ENCODE peak calls at places on chromosome 14, in ten cellular contexts. One of them, this sample, is unnamed.

GRCh38 chr14:24563505-24563904 is 12.5 kb downstream of the CTSG start:
- DNase-seq in HCT116: no peak
- DNase-seq in GM23338: no peak
- DNase-seq in sigmoid colon: no peak
- DNase-seq in K562: no peak
- DNase-seq in suprapubic skin: no peak
- DNase-seq in stomach: no peak
- DNase-seq in prostate gland: no peak
- DNase-seq in HepG2: no peak
- DNase-seq in spleen: no peak
- DNase-seq in this sample: no peak

GRCh38 chr14:68816183-68816942 is 23.5 kb upstream of the ZFP36L1 start:
- DNase-seq in HCT116: no peak
- DNase-seq in GM23338: peak; percentile 93
- DNase-seq in sigmoid colon: peak; percentile 96
- DNase-seq in K562: peak; percentile 91
- DNase-seq in suprapubic skin: peak; percentile 93
- DNase-seq in stomach: peak; percentile 91
- DNase-seq in prostate gland: peak; percentile 88
- DNase-seq in HepG2: peak; percentile 63
- DNase-seq in spleen: peak; percentile 99
- DNase-seq in this sample: peak; percentile 92

GRCh38 chr14:21476526-21476924 is 234 bp downstream of the RAB2B start:
- DNase-seq in HCT116: no peak
- DNase-seq in GM23338: no peak
- DNase-seq in sigmoid colon: peak; percentile 93
- DNase-seq in K562: peak; percentile 75
- DNase-seq in suprapubic skin: peak; percentile 95
- DNase-seq in stomach: peak; percentile 93
- DNase-seq in prostate gland: peak; percentile 91
- DNase-seq in HepG2: peak; percentile 88
- DNase-seq in spleen: peak; percentile 95
- DNase-seq in this sample: peak; percentile 94

GRCh38 chr14:25049559-25050493 is at the start of gene STXBP6:
- DNase-seq in HCT116: no peak
- DNase-seq in GM23338: peak; percentile 81
- DNase-seq in sigmoid colon: peak; percentile 89
- DNase-seq in K562: no peak
- DNase-seq in suprapubic skin: peak; percentile 80
- DNase-seq in stomach: peak; percentile 77
- DNase-seq in prostate gland: peak; percentile 77
- DNase-seq in HepG2: peak; percentile 65
- DNase-seq in spleen: no peak
- DNase-seq in this sample: peak; percentile 78

GRCh38 chr14:53620325-53620716 is 336.3 kb downstream of the BMP4 start:
- DNase-seq in HCT116: no peak
- DNase-seq in GM23338: no peak
- DNase-seq in sigmoid colon: no peak
- DNase-seq in K562: no peak
- DNase-seq in suprapubic skin: no peak
- DNase-seq in stomach: no peak
- DNase-seq in prostate gland: no peak
- DNase-seq in HepG2: no peak
- DNase-seq in spleen: no peak
- DNase-seq in this sample: no peak

GRCh38 chr14:36591482-36591881 is 9.1 kb upstream of the NKX2-8 start:
- DNase-seq in HCT116: no peak
- DNase-seq in GM23338: no peak
- DNase-seq in sigmoid colon: no peak
- DNase-seq in K562: no peak
- DNase-seq in suprapubic skin: no peak
- DNase-seq in stomach: no peak
- DNase-seq in prostate gland: no peak
- DNase-seq in HepG2: no peak
- DNase-seq in spleen: no peak
- DNase-seq in this sample: no peak

GRCh38 chr14:47179906-47180305 is 495.5 kb downstream of the MDGA2 start:
- DNase-seq in HCT116: no peak
- DNase-seq in GM23338: no peak
- DNase-seq in sigmoid colon: no peak
- DNase-seq in K562: no peak
- DNase-seq in suprapubic skin: no peak
- DNase-seq in stomach: no peak
- DNase-seq in prostate gland: no peak
- DNase-seq in HepG2: no peak
- DNase-seq in spleen: no peak
- DNase-seq in this sample: no peak

GRCh38 chr14:88937706-88938105 is 113.3 kb downstream of the TTC8 start:
- DNase-seq in HCT116: no peak
- DNase-seq in GM23338: no peak
- DNase-seq in sigmoid colon: no peak
- DNase-seq in K562: no peak
- DNase-seq in suprapubic skin: no peak
- DNase-seq in stomach: no peak
- DNase-seq in prostate gland: no peak
- DNase-seq in HepG2: no peak
- DNase-seq in spleen: no peak
- DNase-seq in this sample: no peak

GRCh38 chr14:30108975-30109700 is 181.5 kb upstream of the PRKD1 start:
- DNase-seq in HCT116: no peak
- DNase-seq in GM23338: no peak
- DNase-seq in sigmoid colon: no peak
- DNase-seq in K562: no peak
- DNase-seq in suprapubic skin: no peak
- DNase-seq in stomach: no peak
- DNase-seq in prostate gland: no peak
- DNase-seq in HepG2: no peak
- DNase-seq in spleen: no peak
- DNase-seq in this sample: no peak

GRCh38 chr14:34833545-34834523 is 41.3 kb downstream of the BAZ1A start:
- DNase-seq in HCT116: no peak
- DNase-seq in GM23338: no peak
- DNase-seq in sigmoid colon: no peak
- DNase-seq in K562: no peak
- DNase-seq in suprapubic skin: no peak
- DNase-seq in stomach: no peak
- DNase-seq in prostate gland: no peak
- DNase-seq in HepG2: no peak
- DNase-seq in spleen: no peak
- DNase-seq in this sample: no peak

GRCh38 chr14:75522919-75523318 is 650 bp downstream of the BATF start:
- DNase-seq in HCT116: no peak
- DNase-seq in GM23338: no peak
- DNase-seq in sigmoid colon: no peak
- DNase-seq in K562: no peak
- DNase-seq in suprapubic skin: no peak
- DNase-seq in stomach: no peak
- DNase-seq in prostate gland: no peak
- DNase-seq in HepG2: no peak
- DNase-seq in spleen: no peak
- DNase-seq in this sample: no peak
- TF ChIP-seq POLR2AphosphoS5 in HCT116: no peak
- TF ChIP-seq POLR2AphosphoS5 in GM23338: no peak
- TF ChIP-seq POLR2AphosphoS5 in sigmoid colon: no peak
- TF ChIP-seq POLR2AphosphoS5 in K562: no peak
- TF ChIP-seq POLR2AphosphoS5 in suprapubic skin: no peak
- TF ChIP-seq POLR2AphosphoS5 in stomach: no peak
- TF ChIP-seq POLR2AphosphoS5 in prostate gland: no peak
- TF ChIP-seq POLR2AphosphoS5 in HepG2: no peak
- TF ChIP-seq POLR2AphosphoS5 in spleen: no peak
- TF ChIP-seq POLR2AphosphoS5 in this sample: no peak

DNA sequence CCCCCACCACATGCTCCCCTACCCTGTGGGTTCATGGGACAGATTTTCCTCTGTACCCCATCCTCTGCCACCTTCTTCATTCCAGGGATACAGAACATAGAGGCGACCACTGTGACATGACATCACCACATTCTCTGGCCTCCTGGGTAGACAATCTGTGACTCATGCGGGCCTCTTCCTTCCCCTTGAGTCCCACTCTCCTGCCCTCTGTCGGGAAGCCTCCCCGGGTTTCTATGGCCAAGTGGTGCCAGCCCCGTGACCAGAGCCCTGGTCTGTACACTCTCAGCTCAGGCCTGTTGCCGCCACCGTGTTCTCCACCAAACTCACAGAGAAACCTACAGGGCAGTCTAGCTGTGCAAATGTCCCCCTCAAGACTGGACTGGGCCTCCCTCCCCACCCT is 8.0 kb downstream of the CLMN start:
- DNase-seq in HCT116: peak; percentile 22
- DNase-seq in GM23338: no peak
- DNase-seq in sigmoid colon: no peak
- DNase-seq in K562: no peak
- DNase-seq in suprapubic skin: no peak
- DNase-seq in stomach: no peak
- DNase-seq in prostate gland: no peak
- DNase-seq in HepG2: no peak
- DNase-seq in spleen: no peak
- DNase-seq in this sample: no peak
- H3K4me1 ChIP-seq in HCT116: peaks cover 43% of the 10 kb centered on the region
- H3K4me1 ChIP-seq in GM23338: no peaks in the 10 kb centered on the region
- H3K4me1 ChIP-seq in sigmoid colon: peaks cover 18% of the 10 kb centered on the region
- H3K4me1 ChIP-seq in K562: no peaks in the 10 kb centered on the region
- H3K4me1 ChIP-seq in suprapubic skin: peaks cover 7% of the 10 kb centered on the region
- H3K4me1 ChIP-seq in stomach: peaks cover 20% of the 10 kb centered on the region
- H3K4me1 ChIP-seq in prostate gland: peaks cover 6% of the 10 kb centered on the region
- H3K4me1 ChIP-seq in HepG2: peaks cover 84% of the 10 kb centered on the region
- H3K4me1 ChIP-seq in spleen: no peaks in the 10 kb centered on the region
- H3K4me1 ChIP-seq in this sample: peaks cover 28% of the 10 kb centered on the region

DNA sequence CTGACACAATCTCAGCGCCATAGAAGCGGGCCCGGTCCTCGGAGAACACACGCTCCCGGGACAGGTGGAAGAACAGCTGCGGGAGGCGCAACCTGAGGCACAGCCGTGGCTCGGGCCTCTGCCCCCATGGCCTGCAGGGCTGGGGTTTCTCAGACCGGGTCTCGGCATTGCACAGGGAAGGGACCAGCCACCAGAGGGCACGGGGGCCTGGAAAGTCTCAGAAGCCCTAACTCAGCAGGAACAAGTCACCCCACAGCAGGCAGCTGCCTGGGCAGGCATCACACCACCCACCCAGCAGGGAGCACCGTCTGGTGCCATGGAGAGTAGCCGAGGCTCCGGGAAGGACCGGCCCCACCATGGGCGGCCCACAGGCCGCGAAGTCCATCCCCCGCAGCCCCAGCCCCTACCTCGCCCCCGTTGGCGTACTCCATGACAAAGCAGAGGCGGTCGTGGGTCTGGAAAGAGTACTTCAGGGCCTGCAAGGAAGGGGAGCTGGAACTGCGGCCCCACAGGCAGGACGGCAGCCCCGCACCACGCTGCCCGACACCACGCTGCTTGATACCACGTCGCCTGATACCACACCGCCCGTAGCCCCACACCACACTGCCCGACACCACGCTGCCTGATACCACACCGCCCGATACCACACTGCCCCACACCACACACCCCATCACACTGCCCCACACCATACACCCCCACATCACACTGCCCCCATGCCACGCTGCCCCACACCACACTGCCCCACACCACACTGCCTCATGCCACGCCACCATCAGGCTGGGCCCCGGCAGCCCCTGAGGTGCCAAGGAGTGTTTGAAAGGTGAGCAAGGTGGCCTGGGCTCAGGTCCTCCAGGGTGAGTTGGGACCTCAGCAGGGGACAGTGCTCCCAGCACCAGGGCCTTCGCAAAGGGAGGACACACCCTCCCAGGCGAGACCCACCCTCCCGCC is 20.8 kb downstream of the SIVA1 start:
- DNase-seq in HCT116: no peak
- DNase-seq in GM23338: peak; percentile 40
- DNase-seq in sigmoid colon: no peak
- DNase-seq in K562: no peak
- DNase-seq in suprapubic skin: no peak
- DNase-seq in stomach: no peak
- DNase-seq in prostate gland: no peak
- DNase-seq in HepG2: no peak
- DNase-seq in spleen: no peak
- DNase-seq in this sample: no peak
- TF ChIP-seq POLR2AphosphoS5 in HCT116: no peak
- TF ChIP-seq POLR2AphosphoS5 in GM23338: no peak
- TF ChIP-seq POLR2AphosphoS5 in sigmoid colon: no peak
- TF ChIP-seq POLR2AphosphoS5 in K562: no peak
- TF ChIP-seq POLR2AphosphoS5 in suprapubic skin: no peak
- TF ChIP-seq POLR2AphosphoS5 in stomach: no peak
- TF ChIP-seq POLR2AphosphoS5 in prostate gland: no peak
- TF ChIP-seq POLR2AphosphoS5 in HepG2: no peak
- TF ChIP-seq POLR2AphosphoS5 in spleen: peak; percentile 12
- TF ChIP-seq POLR2AphosphoS5 in this sample: no peak

DNA sequence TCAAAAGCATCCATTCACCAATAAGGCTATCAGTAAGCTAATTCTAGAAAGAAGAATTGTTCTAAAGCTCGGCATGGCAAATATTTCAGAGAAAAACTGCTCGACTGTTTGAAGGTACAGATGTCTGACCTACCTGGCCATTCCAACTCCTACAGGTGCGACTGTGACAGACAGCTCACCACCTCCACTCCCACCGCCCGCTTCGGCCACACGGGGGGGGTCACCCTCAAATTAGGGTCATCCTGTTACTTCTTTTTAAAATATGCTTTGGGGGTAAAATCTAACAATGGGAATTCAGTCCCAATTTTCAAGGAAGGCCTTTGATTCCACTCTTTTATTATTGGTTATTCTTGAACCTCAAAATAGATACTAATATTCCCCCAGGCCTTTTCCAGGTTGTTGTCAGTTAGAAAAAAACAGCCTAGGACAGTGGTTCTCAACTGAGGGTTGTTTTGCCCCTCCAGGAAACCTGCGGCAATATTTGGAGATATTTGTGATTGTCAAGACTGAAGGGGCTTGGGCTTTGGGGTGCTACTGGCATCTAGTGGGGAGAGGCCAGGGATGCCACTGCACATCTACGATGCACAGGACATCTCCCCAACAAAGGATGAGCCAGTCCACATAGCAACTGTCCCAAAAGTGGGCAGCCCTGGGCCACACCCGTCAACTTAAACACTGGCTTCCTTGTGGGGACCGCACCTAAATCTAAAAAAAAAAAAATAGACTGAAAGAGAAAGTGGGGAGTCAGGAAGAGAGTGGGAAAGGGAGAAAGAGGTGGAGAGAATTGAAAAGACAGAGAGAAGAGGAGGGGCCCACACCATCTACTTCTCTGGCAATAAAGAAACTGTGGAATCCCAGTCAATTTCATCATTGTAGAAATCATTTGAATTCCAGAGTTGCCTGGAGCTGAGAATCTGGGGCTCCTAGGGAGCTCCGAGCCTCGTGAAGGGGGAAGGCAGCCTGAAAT is 81.0 kb downstream of the BCL11B start:
- DNase-seq in HCT116: no peak
- DNase-seq in GM23338: peak; percentile 35
- DNase-seq in sigmoid colon: no peak
- DNase-seq in K562: no peak
- DNase-seq in suprapubic skin: no peak
- DNase-seq in stomach: no peak
- DNase-seq in prostate gland: no peak
- DNase-seq in HepG2: no peak
- DNase-seq in spleen: peak; percentile 45
- DNase-seq in this sample: no peak
- H3K4me1 ChIP-seq in HCT116: no peaks in the 10 kb centered on the region
- H3K4me1 ChIP-seq in GM23338: peaks cover 35% of the 10 kb centered on the region
- H3K4me1 ChIP-seq in sigmoid colon: peaks cover 13% of the 10 kb centered on the region
- H3K4me1 ChIP-seq in K562: no peaks in the 10 kb centered on the region
- H3K4me1 ChIP-seq in suprapubic skin: peaks cover 56% of the 10 kb centered on the region
- H3K4me1 ChIP-seq in stomach: peaks cover 6% of the 10 kb centered on the region
- H3K4me1 ChIP-seq in prostate gland: peaks cover 7% of the 10 kb centered on the region
- H3K4me1 ChIP-seq in HepG2: peaks cover 10% of the 10 kb centered on the region
- H3K4me1 ChIP-seq in spleen: no peaks in the 10 kb centered on the region
- H3K4me1 ChIP-seq in this sample: no peaks in the 10 kb centered on the region